ENCODE peak calls at places on chromosome 11, in five cellular contexts. D is fibroblast of lung, C is H1, R is HCT116, T is GM23248. Z is an unnamed sample. For H3K4me1, the result is how much of the 10 kb centered on the place peaks cover.

GRCh38 chr11:128407962-128408361 is 179.4 kb downstream of the ETS1 start:
- DNase-seq in D (peak), C (no peak), R (no peak), T (peak), Z (no peak)

GRCh38 chr11:17636721-17637120 is 82.7 kb upstream of the MYOD1 start:
- DNase-seq in D (no peak), C (no peak), R (no peak), T (no peak), Z (no peak)

GRCh38 chr11:35494966-35495365 is 30.4 kb downstream of the PAMR1 start:
- DNase-seq in D (no peak), C (no peak), R (no peak), T (no peak), Z (no peak)

GRCh38 chr11:74321487-74322188 is 10.2 kb upstream of the P4HA3 start:
- DNase-seq in D (peak), C (no peak), R (no peak), T (peak), Z (peak)

GRCh38 chr11:126575849-126576248 is 220.4 kb downstream of the ST3GAL4 start:
- DNase-seq in D (no peak), C (no peak), R (no peak), T (no peak), Z (no peak)

GRCh38 chr11:88886796-88887195 is 179.0 kb downstream of the GRM5 start:
- DNase-seq in D (peak), C (peak), R (peak), T (peak), Z (peak)

GRCh38 chr11:290621-291231 is 1.8 kb downstream of the PGGHG start:
- DNase-seq in D (no peak), C (no peak), R (no peak), T (no peak), Z (no peak)

GRCh38 chr11:116697639-116698038 is 75.1 kb downstream of the BUD13 start:
- DNase-seq in D (no peak), C (no peak), R (no peak), T (no peak), Z (no peak)

GRCh38 chr11:10351768-10352641 is 47.1 kb downstream of the ADM start:
- DNase-seq in D (peak), C (peak), R (no peak), T (peak), Z (peak)

GRCh38 chr11:66967670-66968425 is 7.3 kb upstream of the C11orf86 start:
- DNase-seq in D (peak), C (no peak), R (no peak), T (peak), Z (peak)

GRCh38 chr11:13962198-13962561 is 343 bp upstream of the SPON1 start:
- DNase-seq in D (no peak), C (no peak), R (no peak), T (no peak), Z (no peak)
- H3K4me3 ChIP-seq in D (peak), C (peak), R (no peak), T (peak), Z (no peak)

GRCh38 chr11:79438631-79439429 is 2.0 kb downstream of the TENM4 start:
- DNase-seq in D (peak), C (no peak), R (no peak), T (peak), Z (no peak)
- TF ChIP-seq EZH2 in D (no peak), C (peak), R (no peak), T (peak), Z (no peak)

GRCh38 chr11:62538470-62539237 is 8.0 kb downstream of the AHNAK start:
- DNase-seq in D (no peak), C (no peak), R (no peak), T (peak), Z (no peak)
- H3K4me1 ChIP-seq in D (under half), C (under half), R (half or more), T (half or more), Z (under half)

DNA sequence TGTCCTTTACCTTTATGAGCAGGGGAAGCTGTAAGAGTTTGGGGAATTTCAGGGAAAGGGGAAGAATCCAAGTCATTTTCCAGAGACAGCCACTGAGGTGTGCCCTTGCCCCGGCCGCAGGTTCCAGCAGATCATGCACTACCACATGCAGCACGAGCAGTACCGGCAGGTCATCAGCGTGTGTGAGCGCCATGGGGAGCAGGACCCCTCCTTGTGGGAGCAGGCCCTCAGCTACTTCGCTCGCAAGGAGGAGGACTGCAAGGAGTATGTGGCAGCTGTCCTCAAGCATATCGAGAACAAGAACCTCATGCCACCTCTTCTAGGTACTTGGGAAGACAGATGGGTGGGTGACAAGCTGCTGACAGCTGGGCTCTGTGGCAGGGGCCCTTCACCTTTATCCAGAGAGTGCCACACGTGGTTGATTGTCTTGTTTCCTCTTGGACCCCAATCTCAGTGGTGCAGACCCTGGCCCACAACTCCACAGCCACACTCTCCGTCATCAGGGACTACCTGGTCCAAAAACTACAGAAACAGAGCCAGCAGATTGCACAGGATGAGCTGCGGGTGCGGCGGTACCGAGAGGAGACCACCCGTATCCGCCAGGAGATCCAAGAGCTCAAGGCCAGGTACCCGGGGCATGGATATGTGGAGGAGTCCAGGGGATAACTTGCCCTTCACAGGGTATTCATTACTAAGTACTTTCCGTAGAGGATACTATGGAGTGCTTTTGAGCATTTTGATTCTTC is 5.8 kb upstream of the HMBS start:
- DNase-seq in D (no peak), C (no peak), R (no peak), T (no peak), Z (no peak)
- H3K4me3 ChIP-seq in D (no peak), C (no peak), R (no peak), T (no peak), Z (no peak)

GRCh38 chr11:32436751-32437405 is 1.5 kb upstream of the WT1 start:
- DNase-seq in D (no peak), C (no peak), R (no peak), T (no peak), Z (no peak)
- TF ChIP-seq EZH2 in D (no peak), C (no peak), R (no peak), T (peak), Z (peak)

GRCh38 chr11:103279821-103280220 is 170.6 kb downstream of the DYNC2H1 start:
- DNase-seq in D (no peak), C (no peak), R (no peak), T (peak), Z (no peak)

GRCh38 chr11:103272876-103273275 is 163.7 kb downstream of the DYNC2H1 start:
- DNase-seq in D (no peak), C (no peak), R (no peak), T (no peak), Z (no peak)

DNA sequence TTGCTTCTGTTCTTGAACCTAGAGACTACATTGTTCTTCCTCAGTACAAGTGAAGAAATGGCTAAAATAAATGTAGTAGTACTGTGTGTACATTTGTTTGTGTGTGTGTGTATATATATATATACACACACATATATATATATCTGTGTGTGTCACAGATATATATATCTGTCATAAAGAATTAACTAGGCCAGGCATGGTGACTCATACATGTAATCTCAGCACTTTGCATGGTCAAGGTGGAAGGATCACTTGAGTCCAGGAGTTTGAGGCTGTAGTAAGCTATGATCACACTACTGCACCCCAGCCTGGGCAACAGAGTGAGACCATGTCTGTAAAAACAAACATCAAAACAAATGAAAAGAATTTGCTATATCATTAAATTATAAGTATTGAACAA is 164.8 kb downstream of the DYNC2H1 start:
- DNase-seq in D (no peak), C (no peak), R (no peak), T (no peak), Z (no peak)
- H3K4me1 ChIP-seq in D (under half), C (under half), R (under half), T (under half), Z (under half)